ENCODE peak calls at places on chromosomes 2 and 18, in nine cellular contexts. Z is BJ; X is stimulated activated naive CD8-positive, alpha-beta T cell treated with anti-CD3 and anti-CD28 coated beads, Interleukin-15, Interleukin-2, amounts not matched to agents 100 U/mL and 50 U/mL, for 24 hours; Y is astrocyte of the hippocampus; R is EL; N is activated CD4-positive, alpha-beta T cell treated with anti-CD3 and anti-CD28 coated beads, Interleukin-2, amount 50 U/mL, for 1 hour; L is hepatic stellate cell; W is ovary; G is NCI-H69. C is an unnamed sample.

GRCh38 chr2:37167636-37168182 is 10.9 kb upstream of the EIF2AK2 start:
- DNase-seq in R (no peak), W (no peak), G (no peak), X (no peak), L (peak), Z (no peak), Y (no peak), N (no peak), C (no peak)

GRCh38 chr2:46854260-46854659 is 61.3 kb downstream of the MCFD2 start:
- DNase-seq in R (no peak), L (no peak), X (no peak), G (no peak), Y (no peak), Z (no peak), W (no peak), N (no peak), C (no peak)

GRCh38 chr2:63663013-63663864 is 74.5 kb downstream of the MDH1 start:
- DNase-seq in L (no peak), G (no peak), Y (no peak), N (no peak), W (no peak), R (no peak), Z (no peak), X (no peak), C (no peak)

GRCh38 chr2:105297211-105297610 is 32.3 kb downstream of the TGFBRAP1 start:
- DNase-seq in X (no peak), W (no peak), L (no peak), R (no peak), Z (no peak), G (no peak), Y (no peak), N (no peak), C (no peak)

GRCh38 chr2:107437807-107438206 is 388.9 kb upstream of the RGPD4 start:
- DNase-seq in Z (no peak), L (no peak), X (no peak), W (no peak), N (no peak), G (no peak), Y (no peak), R (no peak), C (no peak)

GRCh38 chr2:128092656-128093055 is 1.7 kb downstream of the UGGT1 start:
- DNase-seq in N (no peak), Y (no peak), Z (no peak), L (no peak), W (no peak), X (no peak), G (no peak), R (no peak), C (no peak)

GRCh38 chr2:205659922-205660321 is 22.4 kb upstream of the NRP2 start:
- DNase-seq in X (no peak), R (no peak), Z (no peak), W (no peak), L (no peak), G (no peak), Y (no peak), N (no peak), C (no peak)

GRCh38 chr18:12911025-12911927 is 27.2 kb upstream of the PTPN2 start:
- DNase-seq in R (no peak), G (no peak), N (peak), X (peak), L (peak), Y (peak), Z (no peak), W (peak), C (peak)

GRCh38 chr2:62375051-62375450 is 130.9 kb downstream of the TMEM17 start:
- DNase-seq in W (no peak), R (no peak), Z (no peak), Y (no peak), G (peak), N (no peak), L (no peak), X (no peak), C (no peak)

GRCh38 chr2:172693529-172694185 is 42.0 kb upstream of the RAPGEF4 start:
- DNase-seq in N (no peak), Y (no peak), L (no peak), G (no peak), W (no peak), Z (no peak), X (no peak), R (peak), C (no peak)

GRCh38 chr2:127044165-127044718 is 62.7 kb downstream of the BIN1 start:
- DNase-seq in W (no peak), L (no peak), R (no peak), Z (no peak), G (no peak), Y (no peak), N (no peak), X (no peak), C (no peak)

GRCh38 chr2:127428057-127428814 is 10.0 kb downstream of the PROC start:
- DNase-seq in L (no peak), W (no peak), Z (no peak), Y (no peak), X (no peak), G (no peak), N (no peak), R (no peak), C (no peak)

GRCh38 chr2:234446404-234447076 is 50.3 kb downstream of the ARL4C start:
- DNase-seq in L (no peak), N (peak), R (no peak), X (peak), Y (no peak), W (no peak), G (no peak), Z (no peak), C (no peak)

GRCh38 chr2:70367722-70368323 is 66.0 kb upstream of the FAM136A start:
- DNase-seq in Y (peak), L (no peak), R (no peak), N (no peak), Z (no peak), W (no peak), X (no peak), G (peak), C (peak)

GRCh38 chr2:112141623-112142001 is 3.4 kb downstream of the FBLN7 start:
- DNase-seq in Z (no peak), X (no peak), Y (no peak), W (no peak), N (no peak), R (no peak), L (no peak), G (no peak), C (no peak)

GRCh38 chr2:15485949-15486348 is 75.2 kb downstream of the NBAS start:
- DNase-seq in G (no peak), L (no peak), W (no peak), R (no peak), Y (no peak), Z (no peak), N (no peak), X (no peak), C (no peak)

GRCh38 chr2:218982312-218983262 is 2.4 kb downstream of the FEV start:
- DNase-seq in Z (no peak), R (no peak), X (no peak), W (no peak), L (no peak), N (no peak), Y (no peak), G (no peak), C (no peak)

GRCh38 chr2:171433763-171434670 is at the start of the genes DCAF17 and METTL8:
- DNase-seq in R (peak), L (peak), Y (peak), W (peak), X (peak), N (peak), Z (peak), G (peak), C (peak)

GRCh38 chr18:78558948-78559347 is 420.7 kb upstream of the SALL3 start:
- DNase-seq in L (no peak), N (no peak), X (no peak), Y (no peak), R (no peak), G (no peak), Z (no peak), W (no peak), C (no peak)

GRCh38 chr2:78718483-78718882 is 307.0 kb upstream of the REG3G start:
- DNase-seq in Y (peak), G (no peak), R (no peak), W (no peak), L (no peak), Z (no peak), X (no peak), N (no peak), C (no peak)

GRCh38 chr2:96342085-96342484 is 6.5 kb downstream of the NCAPH start:
- DNase-seq in X (no peak), W (no peak), Y (peak), N (peak), R (peak), L (peak), G (peak), Z (no peak), C (peak)

GRCh38 chr2:17620280-17620679 is 79.8 kb downstream of the VSNL1 start:
- DNase-seq in X (no peak), N (no peak), L (no peak), Z (no peak), R (peak), G (peak), W (no peak), Y (peak), C (peak)

GRCh38 chr18:24054130-24054529 is 39.6 kb downstream of the TTC39C start:
- DNase-seq in N (peak), G (peak), X (peak), R (peak), L (no peak), W (no peak), Z (no peak), Y (peak), C (peak)

GRCh38 chr18:58321986-58322385 is 278.0 kb downstream of the NEDD4L start:
- DNase-seq in L (peak), Y (peak), Z (peak), N (peak), R (peak), X (peak), W (no peak), G (peak), C (peak)